ENCODE peak calls at places on chromosomes 4 and X, in seven cellular contexts. A is T-cell; Z is T-helper 1 cell; X is naive thymus-derived CD4-positive, alpha-beta T cell; U is dermis blood vessel endothelial cell; K is retina; S is stimulated activated CD4-positive, alpha-beta T cell treated with anti-CD3 and anti-CD28 coated beads, Interleukin-1b, Interleukin-23, amount 100 ng/mL, for 48 hours. O is an unnamed sample.

GRCh38 chr4:142741995-142742394 is 104.1 kb downstream of the INPP4B start:
- DNase-seq in A (no peak), Z (no peak), X (no peak), U (no peak), K (no peak), S (no peak), O (no peak)

GRCh38 chr4:1356181-1356998 is 9.4 kb downstream of the UVSSA start:
- DNase-seq in A (peak), Z (no peak), X (no peak), U (peak), K (peak), S (peak), O (peak)

GRCh38 chrX:8144925-8145324 is 26.1 kb downstream of the VCX2 start:
- DNase-seq in A (no peak), Z (no peak), X (no peak), U (no peak), K (no peak), S (no peak), O (no peak)

GRCh38 chrX:130672214-130672613 is 230.8 kb downstream of the ENOX2 start:
- DNase-seq in A (no peak), Z (no peak), X (no peak), U (no peak), K (no peak), S (no peak), O (no peak)

GRCh38 chrX:151505796-151506195 is 57.7 kb upstream of the PASD1 start:
- DNase-seq in A (no peak), Z (no peak), X (no peak), U (peak), K (no peak), S (no peak), O (no peak)

GRCh38 chrX:125436855-125437254 is 117.2 kb downstream of the TEX13C start:
- DNase-seq in A (no peak), Z (no peak), X (no peak), U (no peak), K (no peak), S (no peak), O (peak)

GRCh38 chr4:2436761-2437474 is 18.2 kb downstream of the CFAP99 start:
- DNase-seq in A (no peak), Z (no peak), X (no peak), U (no peak), K (no peak), S (no peak), O (no peak)

GRCh38 chrX:97294016-97294415 is 410.3 kb downstream of the RPA4 start:
- DNase-seq in A (no peak), Z (no peak), X (no peak), U (no peak), K (no peak), S (no peak), O (no peak)

GRCh38 chr4:65071532-65071931 is 598.8 kb downstream of the EPHA5 start:
- DNase-seq in A (no peak), Z (no peak), X (no peak), U (no peak), K (no peak), S (no peak), O (no peak)

GRCh38 chr4:186765673-186766546 is 42.3 kb upstream of the FAT1 start:
- DNase-seq in A (no peak), Z (no peak), X (no peak), U (no peak), K (no peak), S (no peak), O (no peak)

GRCh38 chrX:2931155-2931554 is 2.0 kb upstream of the ARSD start:
- DNase-seq in A (no peak), Z (no peak), X (no peak), U (no peak), K (no peak), S (no peak), O (no peak)

GRCh38 chr4:153084939-153085630 is 119.2 kb upstream of the TRIM2 start:
- DNase-seq in A (peak), Z (peak), X (peak), U (peak), K (peak), S (peak), O (peak)

GRCh38 chr4:187826725-187827124 is 168.8 kb upstream of the ZFP42 start:
- DNase-seq in A (no peak), Z (no peak), X (no peak), U (no peak), K (no peak), S (no peak), O (no peak)

GRCh38 chr4:7719354-7720174 is 220.1 kb downstream of the AFAP1 start:
- DNase-seq in A (peak), Z (no peak), X (peak), U (peak), K (peak), S (peak), O (peak)

GRCh38 chr4:38526412-38526811 is 137.6 kb upstream of the KLF3 start:
- DNase-seq in A (no peak), Z (no peak), X (no peak), U (no peak), K (no peak), S (no peak), O (no peak)

GRCh38 chrX:153438522-153438921 is 7.3 kb downstream of the TREX2 start:
- DNase-seq in A (no peak), Z (no peak), X (no peak), U (peak), K (no peak), S (no peak), O (no peak)

GRCh38 chr4:142350886-142351285 is 495.2 kb downstream of the INPP4B start:
- DNase-seq in A (no peak), Z (no peak), X (no peak), U (peak), K (no peak), S (no peak), O (no peak)

GRCh38 chr4:152463562-152463961 is 72.3 kb downstream of the FBXW7 start:
- DNase-seq in A (no peak), Z (no peak), X (no peak), U (no peak), K (no peak), S (no peak), O (no peak)

GRCh38 chrX:69158166-69159040 is 6.8 kb downstream of the PJA1 start:
- DNase-seq in A (peak), Z (no peak), X (no peak), U (peak), K (no peak), S (peak), O (no peak)

GRCh38 chr4:67746797-67747495 is 7.2 kb downstream of the GNRHR start:
- DNase-seq in A (no peak), Z (no peak), X (no peak), U (peak), K (peak), S (no peak), O (peak)

GRCh38 chr4:103054030-103054429 is 22.5 kb downstream of the SLC9B2 start:
- DNase-seq in A (no peak), Z (no peak), X (no peak), U (no peak), K (no peak), S (no peak), O (no peak)

GRCh38 chrX:40157228-40158035 is 59.7 kb upstream of the BCOR start:
- DNase-seq in A (no peak), Z (no peak), X (no peak), U (no peak), K (peak), S (no peak), O (no peak)

GRCh38 chr4:158484173-158484885 is 37.4 kb upstream of the RXFP1 start:
- DNase-seq in A (no peak), Z (no peak), X (no peak), U (no peak), K (no peak), S (no peak), O (no peak)

GRCh38 chr4:139297001-139297410 is 4.3 kb upstream of the NAA15 start:
- DNase-seq in A (no peak), Z (no peak), X (no peak), U (no peak), K (no peak), S (no peak), O (no peak)

GRCh38 chr4:94409947-94410346 is 41.8 kb upstream of the PDLIM5 start:
- DNase-seq in A (no peak), Z (no peak), X (no peak), U (no peak), K (no peak), S (no peak), O (no peak)

GRCh38 chr4:140158234-140159030 is 4.4 kb upstream of the MAML3 start:
- DNase-seq in A (no peak), Z (no peak), X (no peak), U (peak), K (no peak), S (no peak), O (no peak)

GRCh38 chr4:108834787-108835384 is 72.0 kb upstream of the ETNPPL start:
- DNase-seq in A (no peak), Z (no peak), X (no peak), U (peak), K (peak), S (no peak), O (peak)

GRCh38 chr4:183808102-183808466 is 97.0 kb upstream of the STOX2 start:
- DNase-seq in A (no peak), Z (no peak), X (no peak), U (peak), K (no peak), S (no peak), O (no peak)

GRCh38 chr4:152820073-152820472 is 40.3 kb downstream of the ARFIP1 start:
- DNase-seq in A (no peak), Z (no peak), X (no peak), U (no peak), K (no peak), S (no peak), O (no peak)

GRCh38 chr4:105246712-105247111 is 100.0 kb downstream of the TET2 start:
- DNase-seq in A (no peak), Z (no peak), X (no peak), U (no peak), K (no peak), S (no peak), O (no peak)

GRCh38 chr4:40908702-40909362 is 159.1 kb downstream of the NSUN7 start:
- DNase-seq in A (peak), Z (peak), X (peak), U (peak), K (peak), S (peak), O (peak)

GRCh38 chrX:105191878-105192277 is 28.6 kb downstream of the TEX13A start:
- DNase-seq in A (no peak), Z (no peak), X (no peak), U (peak), K (no peak), S (no peak), O (no peak)

GRCh38 chr4:177726111-177726510 is 283.9 kb upstream of the AGA start:
- DNase-seq in A (no peak), Z (no peak), X (no peak), U (no peak), K (no peak), S (no peak), O (no peak)

GRCh38 chrX:57156397-57157049 is 19.3 kb upstream of the SPIN2A start:
- DNase-seq in A (no peak), Z (no peak), X (no peak), U (peak), K (peak), S (no peak), O (peak)

O was measured in neuronal stem cell.